ENCODE peak calls at places on chromosomes 5 and 9, in four cellular contexts. Q is tibial artery, H is thyroid gland, O is neural progenitor cell. M is an unnamed sample. For H3K27me3, the result is how much of the 10 kb centered on the place peaks cover.

GRCh38 chr9:129550199-129550839 is 70.6 kb downstream of the C9orf50 start:
- DNase-seq in Q (peak), H (peak), O (peak), M (peak)

GRCh38 chr5:31192442-31192841 is 1.0 kb upstream of the CDH6 start:
- DNase-seq in Q (no peak), H (no peak), O (peak), M (no peak)

GRCh38 chr9:136977223-136978072 is at the start of gene PTGDS:
- DNase-seq in Q (no peak), H (no peak), O (peak), M (peak)

GRCh38 chr5:169283887-169284286 is 17.1 kb downstream of the SLIT3 start:
- DNase-seq in Q (no peak), H (no peak), O (no peak), M (no peak)

GRCh38 chr9:34519321-34520020 is 3.3 kb downstream of the ENHO start:
- DNase-seq in Q (peak), H (no peak), O (no peak), M (no peak)

GRCh38 chr5:177113566-177114424 is 19.8 kb upstream of the NSD1 start:
- DNase-seq in Q (peak), H (peak), O (peak), M (peak)

GRCh38 chr5:95531491-95531890 is 23.3 kb downstream of the SKIC3 start:
- DNase-seq in Q (no peak), H (no peak), O (no peak), M (no peak)

GRCh38 chr9:113290052-113290607 is 13.0 kb downstream of the RNF183 start:
- DNase-seq in Q (no peak), H (no peak), O (no peak), M (no peak)

GRCh38 chr5:94010814-94011213 is 269.4 kb upstream of the POU5F2 start:
- DNase-seq in Q (no peak), H (no peak), O (no peak), M (no peak)

GRCh38 chr9:106828082-106828481 is 34.9 kb upstream of the ZNF462 start:
- DNase-seq in Q (no peak), H (no peak), O (no peak), M (no peak)

GRCh38 chr9:71681104-71681707 is 87.1 kb downstream of the CEMIP2 start:
- DNase-seq in Q (no peak), H (no peak), O (no peak), M (no peak)

GRCh38 chr5:127844631-127845030 is 141.4 kb downstream of the CCDC192 start:
- DNase-seq in Q (no peak), H (no peak), O (peak), M (no peak)

GRCh38 chr5:137836997-137837396 is 30.7 kb upstream of the MYOT start:
- DNase-seq in Q (no peak), H (no peak), O (no peak), M (peak)

GRCh38 chr5:163894645-163895044 is 389.2 kb downstream of the MAT2B start:
- DNase-seq in Q (no peak), H (no peak), O (no peak), M (no peak)

GRCh38 chr9:2055203-2055658 is 40.1 kb downstream of the SMARCA2 start:
- DNase-seq in Q (no peak), H (no peak), O (no peak), M (no peak)

GRCh38 chr5:155564541-155564940 is 551.0 kb downstream of the KIF4B start:
- DNase-seq in Q (no peak), H (no peak), O (no peak), M (peak)

GRCh38 chr9:84230355-84231136 is 110.0 kb downstream of the SLC28A3 start:
- DNase-seq in Q (no peak), H (peak), O (no peak), M (peak)

GRCh38 chr9:129479217-129480011 is 141.5 kb downstream of the C9orf50 start:
- DNase-seq in Q (no peak), H (no peak), O (no peak), M (no peak)

GRCh38 chr5:55407059-55407684 is 99.4 kb downstream of the MTREX start:
- DNase-seq in Q (no peak), H (no peak), O (peak), M (no peak)

GRCh38 chr5:33509036-33509435 is 68.3 kb downstream of the TARS1 start:
- DNase-seq in Q (no peak), H (no peak), O (no peak), M (no peak)

GRCh38 chr5:9361835-9362234 is 184.0 kb downstream of the SEMA5A start:
- DNase-seq in Q (no peak), H (peak), O (peak), M (peak)

GRCh38 chr5:120093178-120093577 is 370.9 kb upstream of the PRR16 start:
- DNase-seq in Q (no peak), H (no peak), O (peak), M (no peak)

GRCh38 chr9:132754236-132754635 is 84.0 kb downstream of the GTF3C4 start:
- DNase-seq in Q (no peak), H (no peak), O (no peak), M (no peak)

GRCh38 chr9:120735415-120736126 is 21.3 kb upstream of the MEGF9 start:
- DNase-seq in Q (no peak), H (peak), O (no peak), M (no peak)

GRCh38 chr5:60826653-60827052 is 17.4 kb downstream of the ELOVL7 start:
- DNase-seq in Q (no peak), H (no peak), O (no peak), M (no peak)

GRCh38 chr9:130327781-130328348 is 62.3 kb downstream of the HMCN2 start:
- DNase-seq in Q (no peak), H (no peak), O (no peak), M (no peak)

GRCh38 chr9:112537561-112537960 is 50.9 kb downstream of the KIAA1958 start:
- DNase-seq in Q (no peak), H (no peak), O (no peak), M (no peak)

GRCh38 chr5:157390179-157390923 is 69.7 kb upstream of the NIPAL4 start:
- DNase-seq in Q (no peak), H (no peak), O (no peak), M (no peak)

GRCh38 chr9:35114921-35115341 is 731 bp downstream of the ATOSB start:
- DNase-seq in Q (peak), H (peak), O (peak), M (peak)

GRCh38 chr9:134932656-134933055 is 14.9 kb upstream of the FCN1 start:
- DNase-seq in Q (no peak), H (no peak), O (no peak), M (no peak)
- H3K27me3 ChIP-seq in Q (under half), H (under half), O (under half), M (under half)

GRCh38 chr5:136006767-136007251 is 22.0 kb upstream of the TGFBI start:
- DNase-seq in Q (no peak), H (no peak), O (no peak), M (no peak)

GRCh38 chr5:136004436-136004835 is 24.4 kb upstream of the TGFBI start:
- DNase-seq in Q (no peak), H (no peak), O (no peak), M (no peak)

GRCh38 chr5:136007271-136007670 is 21.5 kb upstream of the TGFBI start:
- DNase-seq in Q (no peak), H (no peak), O (no peak), M (no peak)

GRCh38 chr5:136006164-136006563 is 22.6 kb upstream of the TGFBI start:
- DNase-seq in Q (no peak), H (no peak), O (no peak), M (peak)

DNA sequence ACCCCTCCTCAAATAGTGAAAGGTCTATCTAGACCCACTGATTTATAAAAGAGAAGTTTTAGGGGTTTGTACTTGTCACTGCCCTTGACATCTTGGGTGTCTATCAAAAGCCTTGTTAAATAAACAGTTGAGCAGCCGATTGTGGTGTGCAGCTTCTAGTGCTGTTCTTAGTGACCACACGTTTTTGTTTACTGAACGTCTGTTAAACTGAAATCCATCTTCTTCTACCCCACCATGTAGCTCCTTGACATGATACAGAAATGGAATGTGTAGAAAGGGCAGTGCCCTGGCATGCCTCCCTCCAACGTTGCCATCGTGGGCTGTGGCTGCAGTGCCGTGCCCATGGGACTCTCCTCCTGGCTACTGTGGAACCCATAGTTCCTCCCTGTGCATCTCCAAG is 23.4 kb upstream of the TGFBI start:
- DNase-seq in Q (no peak), H (no peak), O (no peak), M (no peak)
- H3K27ac ChIP-seq in Q (no peak), H (no peak), O (no peak), M (no peak)

GRCh38 chr9:77014597-77015263 is 4.7 kb upstream of the FOXB2 start:
- DNase-seq in Q (no peak), H (no peak), O (peak), M (no peak)

GRCh38 chr9:77017505-77017894 is 2.0 kb upstream of the FOXB2 start:
- DNase-seq in Q (no peak), H (no peak), O (no peak), M (no peak)

GRCh38 chr9:77016526-77017504 is 2.6 kb upstream of the FOXB2 start:
- DNase-seq in Q (no peak), H (no peak), O (peak), M (no peak)

GRCh38 chr9:77015291-77016048 is 4.0 kb upstream of the FOXB2 start:
- DNase-seq in Q (no peak), H (peak), O (peak), M (no peak)

GRCh38 chr9:77016111-77016525 is 3.3 kb upstream of the FOXB2 start:
- DNase-seq in Q (no peak), H (peak), O (peak), M (peak)
- H3K27me3 ChIP-seq in Q (under half), H (half or more), O (half or more), M (under half)

DNA sequence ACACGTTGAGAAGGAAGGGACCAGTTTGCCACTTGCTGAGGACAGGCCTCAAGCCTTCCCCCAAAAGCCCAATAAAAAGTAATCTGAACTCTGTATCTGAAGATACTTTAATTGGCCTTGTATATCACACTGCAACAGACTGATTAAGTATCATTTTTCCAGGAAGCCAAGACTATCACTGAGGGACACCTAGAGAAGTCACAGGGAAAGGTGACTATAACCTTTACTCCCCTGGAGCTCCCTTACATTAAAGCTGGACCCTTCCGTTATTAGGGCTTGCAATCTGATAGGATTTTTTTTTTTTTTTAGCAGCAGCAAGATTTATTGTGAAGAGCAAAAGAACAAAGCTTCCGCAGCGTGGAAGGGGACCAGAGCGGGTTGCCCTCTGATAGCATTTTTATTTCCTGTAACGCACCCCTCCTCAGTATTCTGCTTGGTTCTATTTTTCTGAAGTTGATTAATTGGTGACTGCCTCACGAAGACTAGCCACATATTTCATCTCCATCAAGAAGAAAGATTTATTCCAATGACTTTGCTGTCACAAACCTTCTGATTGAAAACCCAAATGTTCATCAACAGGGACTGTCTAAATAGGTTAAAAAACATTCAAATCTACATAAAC is 2.7 kb downstream of the CDC14B start:
- DNase-seq in Q (no peak), H (no peak), O (no peak), M (no peak)
- H3K27ac ChIP-seq in Q (no peak), H (no peak), O (no peak), M (no peak)

GRCh38 chr9:134592018-134592818 is 49.4 kb upstream of the COL5A1 start:
- DNase-seq in Q (peak), H (peak), O (no peak), M (no peak)

GRCh38 chr9:134590240-134591081 is 51.1 kb upstream of the COL5A1 start:
- DNase-seq in Q (peak), H (peak), O (no peak), M (no peak)

GRCh38 chr9:134591082-134591571 is 50.5 kb upstream of the COL5A1 start:
- DNase-seq in Q (peak), H (no peak), O (peak), M (no peak)

GRCh38 chr9:134591573-134591981 is 50.0 kb upstream of the COL5A1 start:
- DNase-seq in Q (peak), H (no peak), O (no peak), M (no peak)

GRCh38 chr9:134589748-134590147 is 51.9 kb upstream of the COL5A1 start:
- DNase-seq in Q (no peak), H (no peak), O (no peak), M (no peak)
- H3K27me3 ChIP-seq in Q (under half), H (under half), O (under half), M (under half)

GRCh38 chr9:116189683-116190082 is 36.1 kb downstream of the PAPPA start:
- DNase-seq in Q (no peak), H (peak), O (no peak), M (no peak)
- H3K27ac ChIP-seq in Q (no peak), H (no peak), O (no peak), M (no peak)

DNA sequence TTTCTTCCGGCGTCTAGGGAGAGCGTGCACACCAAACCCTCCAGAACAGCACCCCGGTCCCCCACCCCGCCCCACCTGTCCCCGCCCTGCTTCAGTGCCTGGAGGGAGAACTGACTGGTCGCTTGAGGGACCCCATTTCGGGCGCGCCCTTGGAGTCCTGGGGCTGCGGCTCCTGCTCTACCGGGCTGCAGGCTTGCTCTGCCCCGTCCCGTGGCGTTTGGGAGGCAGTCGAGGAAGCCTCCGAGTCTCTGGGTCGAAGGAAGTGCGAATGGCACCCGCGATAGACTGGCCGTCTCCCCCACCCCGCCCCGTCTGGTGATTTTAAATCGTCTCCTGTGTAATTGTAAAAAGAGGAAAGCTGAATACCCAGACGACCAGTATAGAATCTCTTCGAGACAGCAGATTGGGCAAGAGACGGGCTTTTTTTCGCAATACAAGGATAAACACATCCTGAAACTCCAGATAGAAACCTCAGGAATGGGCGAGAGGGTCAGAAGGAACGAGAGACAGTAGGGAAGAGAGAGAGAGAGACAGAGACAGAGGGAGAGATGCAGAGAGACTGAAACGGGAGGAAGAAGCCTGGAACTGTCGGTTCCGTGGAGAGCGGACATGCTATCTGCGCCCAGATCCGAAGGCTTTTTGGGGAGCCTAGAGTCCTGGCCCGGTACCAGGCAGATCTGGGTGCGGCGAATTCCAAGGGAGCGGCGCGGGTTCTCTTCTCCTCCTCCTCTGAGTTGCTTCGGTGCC is 9.9 kb downstream of the PRDM6 start:
- DNase-seq in Q (no peak), H (no peak), O (peak), M (no peak)
- H3K27me3 ChIP-seq in Q (under half), H (under half), O (half or more), M (under half)

GRCh38 chr5:68137451-68138190 is 77.9 kb upstream of the PIK3R1 start:
- DNase-seq in Q (no peak), H (no peak), O (no peak), M (no peak)
- H3K27ac ChIP-seq in Q (peak), H (no peak), O (no peak), M (no peak)